ENCODE peak calls at places on chromosomes 6 and 20, in four cellular contexts. T, A, F and D are unnamed samples.

GRCh38 chr6:144710207-144710606 is 425.1 kb downstream of the UTRN start:
- DNase-seq in F (no peak), T (peak; percentile 25), A (no peak), D (no peak)

GRCh38 chr6:136823128-136823660 is 802 bp downstream of the PEX7 start:
- DNase-seq in T (no peak), F (no peak), A (no peak), D (no peak)

GRCh38 chr6:12873706-12874105 is 157.1 kb downstream of the PHACTR1 start:
- DNase-seq in F (no peak), A (no peak), T (no peak), D (no peak)

GRCh38 chr6:113805167-113805835 is 51.8 kb upstream of the MARCKS start:
- DNase-seq in A (no peak), F (no peak), T (no peak), D (no peak)

GRCh38 chr6:43076928-43077809 is 1.1 kb downstream of the PTK7 start:
- DNase-seq in A (no peak), F (peak; percentile 50), T (no peak), D (no peak)

GRCh38 chr6:132392792-132393191 is 8.5 kb downstream of the MOXD1 start:
- DNase-seq in T (no peak), A (peak; percentile 51), F (peak; percentile 35), D (no peak)

GRCh38 chr6:163401039-163401885 is 13.3 kb upstream of the QKI start:
- DNase-seq in F (no peak), A (no peak), T (no peak), D (no peak)

GRCh38 chr6:158468666-158469065 is 91.2 kb upstream of the TMEM181 start:
- DNase-seq in F (no peak), T (no peak), A (no peak), D (no peak)

GRCh38 chr6:126535138-126535537 is 195.2 kb downstream of the CENPW start:
- DNase-seq in F (no peak), A (no peak), T (no peak), D (no peak)

GRCh38 chr6:56862415-56863175 is 92.3 kb upstream of the BEND6 start:
- DNase-seq in T (no peak), F (no peak), A (no peak), D (no peak)

GRCh38 chr6:27297857-27298730 is 14.0 kb downstream of the POM121L2 start:
- DNase-seq in A (peak; percentile 70), T (peak; percentile 92), F (peak; percentile 42), D (peak; percentile 63)

GRCh38 chr20:53281557-53282117 is 309.5 kb downstream of the TSHZ2 start:
- DNase-seq in T (no peak), A (no peak), F (no peak), D (no peak)

GRCh38 chr6:78500299-78501089 is 366.9 kb upstream of the IRAK1BP1 start:
- DNase-seq in F (no peak), T (no peak), A (no peak), D (no peak)

GRCh38 chr6:70663881-70664466 is 3.7 kb upstream of the SMAP1 start:
- DNase-seq in T (no peak), F (peak; percentile 7), A (no peak), D (no peak)
- TF ChIP-seq TCF7L2 in T (no peak), F (no peak), A (no peak), D (no peak)

GRCh38 chr6:115613488-115613887 is 447.2 kb downstream of the FRK start:
- DNase-seq in T (no peak), F (no peak), A (no peak), D (no peak)
- TF ChIP-seq TCF7L2 in T (no peak), F (no peak), A (no peak), D (no peak)

GRCh38 chr6:41732601-41733348 is 2.6 kb downstream of the TFEB start:
- DNase-seq in T (no peak), F (no peak), A (no peak), D (no peak)

GRCh38 chr6:41732149-41732548 is 3.3 kb downstream of the TFEB start:
- DNase-seq in A (no peak), F (no peak), T (no peak), D (no peak)

GRCh38 chr6:41734666-41735426 is 562 bp downstream of the TFEB start:
- DNase-seq in A (peak; percentile 45), T (no peak), F (peak; percentile 77), D (peak; percentile 91)

GRCh38 chr6:41733707-41734665 is 1.4 kb downstream of the TFEB start:
- DNase-seq in F (peak; percentile 76), A (peak; percentile 36), T (no peak), D (peak; percentile 82)

GRCh38 chr6:41733349-41733706 is 2.1 kb downstream of the TFEB start:
- DNase-seq in F (no peak), T (no peak), A (no peak), D (no peak)
- TF ChIP-seq TCF7L2 in F (no peak), T (no peak), A (no peak), D (no peak)

GRCh38 chr6:170139531-170139930 is 151.3 kb downstream of the DLL1 start:
- DNase-seq in F (no peak), T (no peak), A (no peak), D (no peak)
- TF ChIP-seq TCF7L2 in F (no peak), T (no peak), A (no peak), D (no peak)

GRCh38 chr20:5670874-5671273 is 79.3 kb upstream of the SHLD1 start:
- DNase-seq in T (no peak), A (no peak), F (no peak), D (no peak)
- TF ChIP-seq TCF7L2 in T (no peak), A (no peak), F (no peak), D (no peak)

GRCh38 chr20:58700823-58701222 is 8.2 kb downstream of the NPEPL1 start:
- DNase-seq in F (no peak), A (no peak), T (no peak), D (no peak)
- TF ChIP-seq TCF7L2 in F (no peak), A (no peak), T (no peak), D (no peak)

GRCh38 chr20:48607544-48607865 is 220.3 kb downstream of the PREX1 start:
- DNase-seq in A (no peak), F (no peak), T (no peak), D (no peak)
- TF ChIP-seq TCF7L2 in A (no peak), F (no peak), T (no peak), D (no peak)

GRCh38 chr6:152502421-152503188 is 134.6 kb downstream of the SYNE1 start:
- DNase-seq in T (no peak), F (no peak), A (no peak), D (no peak)
- TF ChIP-seq TCF7L2 in T (no peak), F (no peak), A (no peak), D (no peak)

DNA sequence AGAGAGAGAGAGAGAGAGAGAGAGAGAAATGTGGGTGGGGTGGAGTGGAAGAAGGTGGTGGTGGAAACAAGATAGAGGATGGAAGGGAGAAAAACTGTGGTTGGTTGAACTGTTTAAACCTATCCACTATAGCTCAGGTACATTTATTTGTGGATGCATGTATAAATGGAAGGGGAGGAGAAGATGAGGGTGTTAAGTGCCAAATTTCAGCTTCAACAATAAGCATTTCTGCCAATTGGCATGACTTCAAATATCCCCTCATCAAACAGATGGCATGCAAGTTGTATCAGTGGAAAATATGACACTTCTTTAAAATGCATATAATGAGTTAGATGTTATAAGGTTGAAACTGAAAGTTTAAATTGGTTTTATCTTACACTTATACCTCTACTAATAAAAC is 216.1 kb downstream of the LMBRD1 start:
- DNase-seq in A (no peak), F (no peak), T (no peak), D (no peak)
- TF ChIP-seq TCF7L2 in A (no peak), F (no peak), T (no peak), D (no peak)